ENCODE peak calls at places on chromosome 20, in six cellular contexts. One of them, this sample, is unnamed.

GRCh38 chr20:64158346-64159285 is 5.6 kb upstream of the MYT1 start:
- DNase-seq in substantia nigra: no peak
- DNase-seq in putamen: peak; percentile 66
- DNase-seq in endothelial cell: no peak
- DNase-seq in activated T-cell treated with anti-CD3 and anti-CD28 coated beads, Interleukin-2, amount 50 U/mL, for 1 hour: no peak
- DNase-seq in GM23338: no peak
- DNase-seq in this sample: no peak

GRCh38 chr20:22630698-22631097 is 46.3 kb upstream of the FOXA2 start:
- DNase-seq in endothelial cell: no peak
- DNase-seq in GM23338: no peak
- DNase-seq in activated T-cell treated with anti-CD3 and anti-CD28 coated beads, Interleukin-2, amount 50 U/mL, for 1 hour: no peak
- DNase-seq in putamen: no peak
- DNase-seq in substantia nigra: no peak
- DNase-seq in this sample: no peak

GRCh38 chr20:43938932-43939761 is 24.5 kb downstream of the TOX2 start:
- DNase-seq in putamen: no peak
- DNase-seq in activated T-cell treated with anti-CD3 and anti-CD28 coated beads, Interleukin-2, amount 50 U/mL, for 1 hour: no peak
- DNase-seq in GM23338: no peak
- DNase-seq in substantia nigra: peak; percentile 10
- DNase-seq in endothelial cell: no peak
- DNase-seq in this sample: no peak

GRCh38 chr20:43560974-43561373 is 2.1 kb downstream of the SGK2 start:
- DNase-seq in activated T-cell treated with anti-CD3 and anti-CD28 coated beads, Interleukin-2, amount 50 U/mL, for 1 hour: no peak
- DNase-seq in GM23338: no peak
- DNase-seq in endothelial cell: no peak
- DNase-seq in substantia nigra: no peak
- DNase-seq in putamen: no peak
- DNase-seq in this sample: no peak

GRCh38 chr20:44613575-44613974 is 31.2 kb downstream of the PKIG start:
- DNase-seq in putamen: no peak
- DNase-seq in GM23338: no peak
- DNase-seq in substantia nigra: no peak
- DNase-seq in activated T-cell treated with anti-CD3 and anti-CD28 coated beads, Interleukin-2, amount 50 U/mL, for 1 hour: no peak
- DNase-seq in endothelial cell: no peak
- DNase-seq in this sample: no peak

GRCh38 chr20:44218441-44218840 is 7.9 kb upstream of the OSER1 start:
- DNase-seq in substantia nigra: no peak
- DNase-seq in GM23338: no peak
- DNase-seq in putamen: no peak
- DNase-seq in endothelial cell: no peak
- DNase-seq in activated T-cell treated with anti-CD3 and anti-CD28 coated beads, Interleukin-2, amount 50 U/mL, for 1 hour: peak; percentile 50
- DNase-seq in this sample: no peak

GRCh38 chr20:35954907-35955251 is 577 bp upstream of the SCAND1 start:
- DNase-seq in activated T-cell treated with anti-CD3 and anti-CD28 coated beads, Interleukin-2, amount 50 U/mL, for 1 hour: no peak
- DNase-seq in GM23338: no peak
- DNase-seq in substantia nigra: no peak
- DNase-seq in putamen: no peak
- DNase-seq in endothelial cell: no peak
- DNase-seq in this sample: peak; percentile 86

GRCh38 chr20:20089018-20089417 is 36.7 kb downstream of the CFAP61 start:
- DNase-seq in activated T-cell treated with anti-CD3 and anti-CD28 coated beads, Interleukin-2, amount 50 U/mL, for 1 hour: no peak
- DNase-seq in putamen: no peak
- DNase-seq in substantia nigra: no peak
- DNase-seq in GM23338: no peak
- DNase-seq in endothelial cell: no peak
- DNase-seq in this sample: no peak

GRCh38 chr20:51368461-51369211 is 173.9 kb downstream of the NFATC2 start:
- DNase-seq in substantia nigra: no peak
- DNase-seq in endothelial cell: no peak
- DNase-seq in GM23338: no peak
- DNase-seq in putamen: no peak
- DNase-seq in activated T-cell treated with anti-CD3 and anti-CD28 coated beads, Interleukin-2, amount 50 U/mL, for 1 hour: no peak
- DNase-seq in this sample: no peak

GRCh38 chr20:34220581-34220980 is 20.6 kb upstream of the ASIP start:
- DNase-seq in activated T-cell treated with anti-CD3 and anti-CD28 coated beads, Interleukin-2, amount 50 U/mL, for 1 hour: no peak
- DNase-seq in endothelial cell: no peak
- DNase-seq in substantia nigra: no peak
- DNase-seq in putamen: no peak
- DNase-seq in GM23338: no peak
- DNase-seq in this sample: no peak